ENCODE peak calls at places on chromosomes 13 and 19, in ten cellular contexts. M, Z, U, A, G, T, J, P, Q and Y are unnamed samples.

GRCh38 chr13:22064854-22065646 is 394.2 kb downstream of the FGF9 start:
- DNase-seq in M (no peak), Z (no peak), U (no peak), A (peak; percentile 30), G (no peak), T (no peak), J (no peak), P (no peak), Q (no peak), Y (no peak)

GRCh38 chr13:29196409-29197074 is 376.4 kb downstream of the MTUS2 start:
- DNase-seq in M (no peak), Z (no peak), U (no peak), A (no peak), G (no peak), T (no peak), J (no peak), P (no peak), Q (no peak), Y (no peak)

GRCh38 chr19:4295972-4296771 is 6.0 kb downstream of the TMIGD2 start:
- DNase-seq in M (peak; percentile 45), Z (peak; percentile 22), U (no peak), A (no peak), G (no peak), T (no peak), J (no peak), P (no peak), Q (no peak), Y (no peak)

GRCh38 chr19:1214862-1215731 is 9.5 kb downstream of the STK11 start:
- DNase-seq in M (no peak), Z (no peak), U (peak; percentile 92), A (no peak), G (peak; percentile 77), T (peak; percentile 74), J (no peak), P (peak; percentile 53), Q (peak; percentile 70), Y (no peak)

GRCh38 chr13:35630551-35631275 is 154.2 kb upstream of the MAB21L1 start:
- DNase-seq in M (peak; percentile 94), Z (no peak), U (no peak), A (peak; percentile 75), G (no peak), T (peak; percentile 7), J (no peak), P (no peak), Q (peak; percentile 55), Y (no peak)

GRCh38 chr19:17289489-17289888 is 7.8 kb downstream of the ANKLE1 start:
- DNase-seq in M (peak; percentile 96), Z (peak; percentile 71), U (peak; percentile 61), A (peak; percentile 92), G (peak; percentile 80), T (peak; percentile 73), J (no peak), P (peak; percentile 75), Q (peak; percentile 31), Y (peak; percentile 72)

GRCh38 chr13:76014618-76015315 is 378.6 kb downstream of the LMO7 start:
- DNase-seq in M (no peak), Z (no peak), U (no peak), A (peak; percentile 21), G (no peak), T (peak; percentile 4), J (no peak), P (no peak), Q (no peak), Y (no peak)

GRCh38 chr19:45913874-45914830 is at the start of gene NANOS2:
- DNase-seq in M (peak; percentile 98), Z (no peak), U (no peak), A (peak; percentile 69), G (no peak), T (no peak), J (no peak), P (no peak), Q (no peak), Y (no peak)

GRCh38 chr19:31668916-31669315 is 319.7 kb upstream of the TSHZ3 start:
- DNase-seq in M (no peak), Z (no peak), U (no peak), A (no peak), G (no peak), T (no peak), J (no peak), P (no peak), Q (no peak), Y (no peak)

GRCh38 chr19:17775245-17775927 is 19.6 kb upstream of the B3GNT3 start:
- DNase-seq in M (peak; percentile 85), Z (peak; percentile 49), U (peak; percentile 32), A (peak; percentile 56), G (no peak), T (no peak), J (no peak), P (no peak), Q (peak; percentile 57), Y (no peak)

GRCh38 chr19:55153652-55154264 is 3.8 kb downstream of the TNNI3 start:
- DNase-seq in M (no peak), Z (no peak), U (no peak), A (no peak), G (no peak), T (no peak), J (no peak), P (no peak), Q (no peak), Y (no peak)
- H3K4me1 ChIP-seq in M (peaks cover 22% of the 10 kb centered on the region), Z (peaks cover 11% of the 10 kb centered on the region), U (peaks cover 4% of the 10 kb centered on the region), A (peaks cover 11% of the 10 kb centered on the region), G (peaks cover 55% of the 10 kb centered on the region), T (peaks cover 23% of the 10 kb centered on the region), J (no peaks in the 10 kb centered on the region), P (no peaks in the 10 kb centered on the region), Q (peaks cover 13% of the 10 kb centered on the region), Y (peaks cover 2% of the 10 kb centered on the region)

GRCh38 chr19:58330458-58330857 is 3.7 kb downstream of the ZSCAN22 start:
- DNase-seq in M (peak; percentile 30), Z (no peak), U (no peak), A (no peak), G (no peak), T (no peak), J (no peak), P (no peak), Q (peak; percentile 55), Y (no peak)

GRCh38 chr19:58325623-58326022 is 1.2 kb upstream of the ZSCAN22 start:
- DNase-seq in M (no peak), Z (no peak), U (no peak), A (no peak), G (no peak), T (no peak), J (no peak), P (no peak), Q (no peak), Y (no peak)

GRCh38 chr19:58326914-58327726 is at the start of gene ZSCAN22:
- DNase-seq in M (peak; percentile 99), Z (peak; percentile 97), U (peak; percentile 97), A (peak; percentile 97), G (peak; percentile 98), T (peak; percentile 98), J (peak; percentile 94), P (peak; percentile 97), Q (peak; percentile 86), Y (peak; percentile 96)

GRCh38 chr19:58326501-58326913 is 287 bp upstream of the ZSCAN22 start:
- DNase-seq in M (no peak), Z (no peak), U (no peak), A (no peak), G (no peak), T (no peak), J (no peak), P (no peak), Q (no peak), Y (no peak)

DNA sequence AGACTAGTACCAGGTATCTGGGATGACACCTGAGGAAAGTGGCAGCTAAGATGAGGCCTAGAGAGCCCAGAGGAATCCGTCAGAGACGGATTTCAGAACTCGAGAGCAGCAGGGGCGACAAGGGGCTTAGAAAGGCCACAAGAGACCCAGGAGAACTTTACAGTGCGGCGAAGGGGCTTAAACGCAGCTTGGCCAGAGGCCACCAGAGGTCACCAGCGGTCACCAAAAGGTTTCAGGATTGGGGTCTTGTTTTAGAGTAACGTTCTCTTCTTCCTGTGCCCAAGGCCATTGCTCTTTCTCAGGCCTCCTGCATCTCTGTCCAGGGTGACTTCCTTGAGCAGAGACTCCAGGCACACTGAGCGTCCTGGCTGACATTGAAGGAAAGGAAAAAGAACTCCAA is 2.2 kb downstream of the ZSCAN22 start:
- DNase-seq in M (peak; percentile 83), Z (no peak), U (no peak), A (peak; percentile 56), G (no peak), T (no peak), J (no peak), P (no peak), Q (no peak), Y (no peak)
- TF ChIP-seq CTCF in M (peak; percentile 76), Z (no peak), U (no peak), A (no peak), G (no peak), T (no peak), J (no peak), P (no peak), Q (no peak), Y (no peak)

GRCh38 chr19:14476307-14476662 is 1.1 kb upstream of the PTGER1 start:
- DNase-seq in M (no peak), Z (no peak), U (no peak), A (no peak), G (no peak), T (no peak), J (no peak), P (no peak), Q (no peak), Y (no peak)
- H3K4me1 ChIP-seq in M (peaks cover 12% of the 10 kb centered on the region), Z (peaks cover 42% of the 10 kb centered on the region), U (peaks cover 25% of the 10 kb centered on the region), A (no peaks in the 10 kb centered on the region), G (peaks cover 55% of the 10 kb centered on the region), T (peaks cover 43% of the 10 kb centered on the region), J (peaks cover 7% of the 10 kb centered on the region), P (peaks cover 4% of the 10 kb centered on the region), Q (peaks cover 30% of the 10 kb centered on the region), Y (peaks cover 17% of the 10 kb centered on the region)

GRCh38 chr19:57546513-57546912 is 13.2 kb downstream of the ZNF550 start:
- DNase-seq in M (no peak), Z (no peak), U (no peak), A (no peak), G (no peak), T (no peak), J (no peak), P (no peak), Q (no peak), Y (no peak)
- TF ChIP-seq CTCF in M (no peak), Z (no peak), U (no peak), A (no peak), G (no peak), T (no peak), J (no peak), P (no peak), Q (no peak), Y (no peak)

GRCh38 chr19:50435221-50435620 is 2.5 kb downstream of the MYBPC2 start:
- DNase-seq in M (no peak), Z (no peak), U (no peak), A (no peak), G (no peak), T (no peak), J (no peak), P (no peak), Q (no peak), Y (no peak)
- H3K4me1 ChIP-seq in M (peaks cover 22% of the 10 kb centered on the region), Z (peaks cover 19% of the 10 kb centered on the region), U (peaks cover 12% of the 10 kb centered on the region), A (peaks cover 4% of the 10 kb centered on the region), G (peaks cover 19% of the 10 kb centered on the region), T (peaks cover 23% of the 10 kb centered on the region), J (no peaks in the 10 kb centered on the region), P (no peaks in the 10 kb centered on the region), Q (peaks cover 11% of the 10 kb centered on the region), Y (no peaks in the 10 kb centered on the region)